ENCODE peak calls at places on chromosomes 1 and 21, in four cellular contexts. One of them, this sample, is unnamed. For H3K4me1, the result is how much of the 10 kb centered on the place peaks cover.

GRCh38 chr21:33860332-33860879 is 55.2 kb downstream of the ATP5PO start:
- DNase-seq in SJSA1: no peak
- DNase-seq in GM23248: no peak
- DNase-seq in tibial artery: no peak
- DNase-seq in this sample: peak

GRCh38 chr1:175043824-175044223 is 20.6 kb upstream of the MRPS14 start:
- DNase-seq in GM23248: no peak
- DNase-seq in SJSA1: peak
- DNase-seq in tibial artery: no peak
- DNase-seq in this sample: no peak

GRCh38 chr1:169250022-169250421 is 117.6 kb downstream of the NME7 start:
- DNase-seq in GM23248: no peak
- DNase-seq in SJSA1: no peak
- DNase-seq in tibial artery: no peak
- DNase-seq in this sample: no peak

GRCh38 chr21:33670076-33670475 is 27.8 kb downstream of the ITSN1 start:
- DNase-seq in GM23248: peak
- DNase-seq in SJSA1: no peak
- DNase-seq in tibial artery: no peak
- DNase-seq in this sample: no peak

GRCh38 chr1:24864409-24864808 is 65.7 kb downstream of the RUNX3 start:
- DNase-seq in GM23248: no peak
- DNase-seq in tibial artery: no peak
- DNase-seq in SJSA1: no peak
- DNase-seq in this sample: no peak

GRCh38 chr1:156644146-156644545 is 2.2 kb downstream of the BCAN start:
- DNase-seq in GM23248: no peak
- DNase-seq in tibial artery: no peak
- DNase-seq in SJSA1: no peak
- DNase-seq in this sample: no peak

GRCh38 chr1:24441996-24442668 is 26.5 kb downstream of the NIPAL3 start:
- DNase-seq in SJSA1: no peak
- DNase-seq in tibial artery: no peak
- DNase-seq in GM23248: no peak
- DNase-seq in this sample: no peak

GRCh38 chr1:1058921-1059493 is 15.1 kb downstream of the RNF223 start:
- DNase-seq in tibial artery: no peak
- DNase-seq in GM23248: peak
- DNase-seq in SJSA1: peak
- DNase-seq in this sample: no peak

GRCh38 chr1:244369256-244370057 is 82.3 kb downstream of the ADSS2 start:
- DNase-seq in GM23248: no peak
- DNase-seq in SJSA1: no peak
- DNase-seq in tibial artery: no peak
- DNase-seq in this sample: no peak

GRCh38 chr1:209620484-209620879 is 31.7 kb downstream of the LAMB3 start:
- DNase-seq in tibial artery: no peak
- DNase-seq in SJSA1: no peak
- DNase-seq in GM23248: peak
- DNase-seq in this sample: no peak

GRCh38 chr1:55604194-55604593 is 389.0 kb upstream of the USP24 start:
- DNase-seq in tibial artery: no peak
- DNase-seq in SJSA1: no peak
- DNase-seq in GM23248: no peak
- DNase-seq in this sample: no peak

GRCh38 chr1:183454377-183454776 is 17.9 kb upstream of the SMG7 start:
- DNase-seq in SJSA1: no peak
- DNase-seq in tibial artery: no peak
- DNase-seq in GM23248: peak
- DNase-seq in this sample: no peak

GRCh38 chr21:15616864-15617574 is 112.8 kb upstream of the USP25 start:
- DNase-seq in GM23248: peak
- DNase-seq in SJSA1: no peak
- DNase-seq in tibial artery: no peak
- DNase-seq in this sample: no peak

GRCh38 chr21:43290529-43291346 is 121.9 kb downstream of the CRYAA start:
- DNase-seq in tibial artery: no peak
- DNase-seq in GM23248: no peak
- DNase-seq in SJSA1: no peak
- DNase-seq in this sample: peak

GRCh38 chr1:217569021-217569420 is 61.9 kb downstream of the GPATCH2 start:
- DNase-seq in SJSA1: no peak
- DNase-seq in tibial artery: no peak
- DNase-seq in GM23248: peak
- DNase-seq in this sample: no peak

GRCh38 chr1:116347678-116348077 is 25.4 kb upstream of the ATP1A1 start:
- DNase-seq in GM23248: no peak
- DNase-seq in SJSA1: no peak
- DNase-seq in tibial artery: no peak
- DNase-seq in this sample: no peak

GRCh38 chr1:71232166-71232763 is 151.4 kb upstream of the ZRANB2 start:
- DNase-seq in tibial artery: no peak
- DNase-seq in SJSA1: peak
- DNase-seq in GM23248: peak
- DNase-seq in this sample: no peak

GRCh38 chr1:229148041-229148671 is 122.8 kb upstream of the RAB4A start:
- DNase-seq in tibial artery: no peak
- DNase-seq in SJSA1: peak
- DNase-seq in GM23248: no peak
- DNase-seq in this sample: no peak

GRCh38 chr1:201546093-201546492 is 7.2 kb downstream of the NAV1 start:
- DNase-seq in GM23248: no peak
- DNase-seq in SJSA1: no peak
- DNase-seq in tibial artery: no peak
- DNase-seq in this sample: no peak

GRCh38 chr1:43279666-43280065 is 5.7 kb downstream of the C1orf210 start:
- DNase-seq in GM23248: no peak
- DNase-seq in SJSA1: no peak
- DNase-seq in tibial artery: no peak
- DNase-seq in this sample: peak

GRCh38 chr1:233293556-233294446 is 1.7 kb downstream of the PCNX2 start:
- DNase-seq in SJSA1: no peak
- DNase-seq in tibial artery: no peak
- DNase-seq in GM23248: peak
- DNase-seq in this sample: no peak

GRCh38 chr21:33211732-33212131 is 18.0 kb upstream of the IFNAR2 start:
- DNase-seq in tibial artery: no peak
- DNase-seq in GM23248: no peak
- DNase-seq in SJSA1: no peak
- DNase-seq in this sample: no peak

GRCh38 chr1:88661188-88661587 is 22.9 kb upstream of the PKN2 start:
- DNase-seq in GM23248: no peak
- DNase-seq in SJSA1: no peak
- DNase-seq in tibial artery: no peak
- DNase-seq in this sample: no peak

GRCh38 chr21:25916226-25916625 is 181.5 kb downstream of the GABPA start:
- DNase-seq in GM23248: no peak
- DNase-seq in tibial artery: no peak
- DNase-seq in SJSA1: no peak
- DNase-seq in this sample: no peak

GRCh38 chr1:21574464-21575151 is 65.4 kb downstream of the ALPL start:
- DNase-seq in SJSA1: peak
- DNase-seq in GM23248: peak
- DNase-seq in tibial artery: no peak
- DNase-seq in this sample: peak

GRCh38 chr1:196660912-196661311 is 9.1 kb downstream of the CFH start:
- DNase-seq in GM23248: peak
- DNase-seq in tibial artery: no peak
- DNase-seq in SJSA1: peak
- DNase-seq in this sample: no peak

GRCh38 chr1:77925536-77925935 is 37.1 kb downstream of the NEXN start:
- DNase-seq in GM23248: peak
- DNase-seq in tibial artery: no peak
- DNase-seq in SJSA1: peak
- DNase-seq in this sample: no peak
- H3K27ac ChIP-seq in GM23248: peak
- H3K27ac ChIP-seq in tibial artery: no peak
- H3K27ac ChIP-seq in SJSA1: no peak
- H3K27ac ChIP-seq in this sample: no peak

DNA sequence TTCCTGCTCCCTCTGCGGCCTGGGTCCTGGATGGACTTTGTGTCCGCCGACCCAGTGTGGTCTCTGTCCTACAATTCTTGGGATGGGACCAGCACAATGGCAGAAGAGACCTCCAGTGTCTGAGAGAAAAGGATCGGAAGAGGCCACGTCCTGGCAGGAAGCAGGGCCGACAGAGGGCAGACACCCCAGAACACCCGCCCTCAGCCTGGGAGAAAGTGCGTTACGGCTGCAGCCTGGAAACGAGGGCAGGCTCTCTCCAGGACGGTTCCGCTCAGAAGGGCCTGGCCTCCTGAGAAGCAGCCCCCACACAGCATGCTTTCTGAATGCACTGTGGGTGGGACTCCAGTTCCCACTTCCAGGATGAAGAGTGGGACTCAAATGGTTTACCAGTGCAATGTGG is 35.5 kb downstream of the SLC45A1 start:
- DNase-seq in GM23248: no peak
- DNase-seq in tibial artery: peak
- DNase-seq in SJSA1: no peak
- DNase-seq in this sample: peak
- H3K4me1 ChIP-seq in GM23248: under half
- H3K4me1 ChIP-seq in tibial artery: under half
- H3K4me1 ChIP-seq in SJSA1: under half
- H3K4me1 ChIP-seq in this sample: under half

GRCh38 chr1:167328762-167329483 is 108.2 kb downstream of the POU2F1 start:
- DNase-seq in SJSA1: no peak
- DNase-seq in tibial artery: no peak
- DNase-seq in GM23248: no peak
- DNase-seq in this sample: no peak
- H3K4me3 ChIP-seq in SJSA1: no peak
- H3K4me3 ChIP-seq in tibial artery: no peak
- H3K4me3 ChIP-seq in GM23248: no peak
- H3K4me3 ChIP-seq in this sample: no peak

DNA sequence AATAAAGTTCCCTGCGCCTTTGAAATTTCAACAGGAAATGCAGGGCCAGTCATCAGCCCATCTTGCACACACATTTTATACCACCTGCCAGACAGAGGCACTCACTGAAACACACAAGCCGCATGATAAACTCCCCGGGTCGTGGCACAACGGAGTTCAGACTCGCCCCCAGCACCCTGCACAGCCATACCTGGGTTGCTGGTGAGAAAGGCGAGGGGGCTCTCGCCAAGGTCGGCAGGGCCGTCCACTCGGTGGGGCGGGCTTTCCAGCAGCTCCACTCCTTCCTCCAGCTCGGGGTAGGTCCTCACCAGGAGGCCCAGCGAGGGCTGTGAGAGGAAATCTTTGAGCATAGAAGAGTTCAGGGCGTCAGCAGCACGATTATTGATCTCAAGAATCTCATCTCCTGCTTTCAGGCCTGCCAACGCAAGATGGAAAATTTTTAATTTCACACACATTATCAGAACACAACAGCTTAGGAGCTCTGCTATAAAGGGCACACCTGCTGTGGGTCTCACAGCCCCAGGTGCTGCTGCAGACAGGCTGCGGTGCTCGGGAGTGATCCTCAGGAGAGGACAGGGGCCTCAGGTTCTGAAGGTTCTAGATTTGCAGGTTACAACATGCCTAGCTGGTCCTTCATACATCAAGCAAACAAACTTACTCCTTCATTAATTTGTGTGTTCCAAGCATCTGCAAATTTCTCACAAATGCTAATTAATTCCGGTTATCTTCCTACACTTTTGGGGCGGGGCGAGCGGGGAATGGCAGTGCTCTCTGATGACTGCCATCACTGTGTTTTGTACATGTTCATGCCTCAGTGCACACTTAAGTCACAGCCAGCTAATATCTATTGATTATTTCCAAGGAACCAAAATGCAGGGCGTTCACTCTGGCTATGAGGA is 144.2 kb upstream of the KRTAP19-8 start:
- DNase-seq in GM23248: no peak
- DNase-seq in SJSA1: no peak
- DNase-seq in tibial artery: no peak
- DNase-seq in this sample: no peak
- H3K27ac ChIP-seq in GM23248: no peak
- H3K27ac ChIP-seq in SJSA1: no peak
- H3K27ac ChIP-seq in tibial artery: no peak
- H3K27ac ChIP-seq in this sample: no peak

GRCh38 chr1:17181785-17182464 is 23.0 kb upstream of the PADI1 start:
- DNase-seq in GM23248: no peak
- DNase-seq in SJSA1: no peak
- DNase-seq in tibial artery: no peak
- DNase-seq in this sample: no peak

GRCh38 chr1:17177654-17178053 is 27.3 kb upstream of the PADI1 start:
- DNase-seq in SJSA1: no peak
- DNase-seq in GM23248: no peak
- DNase-seq in tibial artery: no peak
- DNase-seq in this sample: no peak

GRCh38 chr1:17170571-17170970 is 34.4 kb upstream of the PADI1 start:
- DNase-seq in SJSA1: peak
- DNase-seq in tibial artery: no peak
- DNase-seq in GM23248: peak
- DNase-seq in this sample: no peak

DNA sequence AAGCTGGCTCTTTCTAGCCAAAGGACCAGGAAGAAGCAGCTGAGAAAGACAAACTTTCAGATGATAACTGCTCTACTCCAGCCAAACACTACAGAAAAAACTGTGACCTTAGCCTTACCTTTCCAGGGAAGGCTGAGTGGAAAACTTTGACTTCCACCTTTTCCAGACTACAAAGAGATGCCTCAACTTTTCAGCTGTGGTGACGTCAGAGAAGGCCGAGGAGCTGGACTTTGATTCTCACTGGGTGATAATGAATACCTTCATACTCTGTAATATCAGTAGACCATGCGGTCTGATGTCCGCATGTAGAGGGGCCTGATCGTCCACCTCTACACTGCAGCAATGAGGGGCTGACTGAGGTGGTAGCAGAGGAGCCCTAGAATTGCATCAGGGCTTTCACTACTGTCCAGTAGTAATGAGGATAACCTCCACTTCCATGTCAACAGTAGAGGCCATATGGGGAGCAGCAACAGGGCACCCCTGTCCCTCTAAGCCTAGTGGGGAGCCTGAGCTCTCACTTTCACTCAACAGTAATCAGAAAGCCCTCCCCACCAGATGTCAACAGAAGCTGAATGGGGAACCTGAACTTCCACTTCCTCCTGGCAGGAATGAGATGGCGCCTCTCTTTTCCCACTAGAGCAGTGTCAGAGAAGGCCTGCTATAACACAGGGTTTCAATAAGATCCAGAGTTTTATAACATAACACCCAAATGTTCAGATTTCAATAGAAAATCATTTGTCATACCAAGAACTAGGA is 28.4 kb upstream of the PADI1 start:
- DNase-seq in tibial artery: no peak
- DNase-seq in SJSA1: no peak
- DNase-seq in GM23248: no peak
- DNase-seq in this sample: no peak
- H3K4me1 ChIP-seq in tibial artery: under half
- H3K4me1 ChIP-seq in SJSA1: under half
- H3K4me1 ChIP-seq in GM23248: under half
- H3K4me1 ChIP-seq in this sample: under half

DNA sequence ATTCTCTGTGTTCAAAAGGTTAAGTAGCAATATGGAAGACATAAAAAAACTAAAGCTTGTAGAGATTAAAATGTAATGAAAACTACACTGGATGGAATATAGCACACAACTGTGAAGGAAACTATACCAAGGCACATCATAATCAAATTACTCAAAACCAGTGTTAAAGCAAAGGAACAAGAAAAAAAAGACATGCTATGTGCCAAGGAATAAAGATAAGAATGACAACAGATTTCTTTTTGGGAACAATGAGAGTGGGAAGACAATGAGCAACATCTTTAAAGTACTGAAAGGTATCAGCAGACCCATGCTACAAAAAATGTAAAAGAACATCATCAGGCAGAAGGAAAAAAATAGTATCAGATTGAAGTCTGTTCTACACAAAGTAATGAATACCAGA is 157.8 kb downstream of the VPS13D start:
- DNase-seq in SJSA1: no peak
- DNase-seq in GM23248: no peak
- DNase-seq in tibial artery: no peak
- DNase-seq in this sample: no peak
- H3K4me3 ChIP-seq in SJSA1: no peak
- H3K4me3 ChIP-seq in GM23248: no peak
- H3K4me3 ChIP-seq in tibial artery: no peak
- H3K4me3 ChIP-seq in this sample: no peak